ENCODE peak calls at places on chromosomes 2 and 18, in ten cellular contexts. V is heart right ventricle, D is mucosa of descending colon, H is heart left ventricle, B is tibial artery, E is endothelial cell, A is GM12865, M is nephron progenitor cell, S is psoas muscle, G is prostate gland. F is an unnamed sample.

GRCh38 chr2:20884829-20885228 is 61.9 kb upstream of the LDAH start:
- DNase-seq in V (no peak), D (no peak), H (no peak), B (no peak), E (no peak), A (no peak), M (no peak), S (no peak), G (no peak), F (no peak)

GRCh38 chr2:216670266-216671080 is 24.9 kb downstream of the IGFBP5 start:
- DNase-seq in V (no peak), D (no peak), H (no peak), B (no peak), E (no peak), A (no peak), M (no peak), S (no peak), G (no peak), F (no peak)

GRCh38 chr2:187654535-187654934 is 100.3 kb upstream of the TFPI start:
- DNase-seq in V (peak), D (no peak), H (no peak), B (no peak), E (no peak), A (peak), M (no peak), S (no peak), G (no peak), F (no peak)

GRCh38 chr18:34933880-34934689 is 107.1 kb upstream of the MAPRE2 start:
- DNase-seq in V (no peak), D (no peak), H (no peak), B (no peak), E (no peak), A (no peak), M (no peak), S (no peak), G (no peak), F (no peak)

GRCh38 chr2:189698020-189698887 is 23.8 kb downstream of the ANKAR start:
- DNase-seq in V (no peak), D (no peak), H (no peak), B (peak), E (no peak), A (peak), M (no peak), S (no peak), G (peak), F (no peak)

GRCh38 chr2:194566907-194567660 is 1089.9 kb upstream of the SLC39A10 start:
- DNase-seq in V (no peak), D (no peak), H (no peak), B (no peak), E (no peak), A (no peak), M (no peak), S (no peak), G (no peak), F (no peak)

GRCh38 chr2:72129676-72130340 is 17.9 kb downstream of the CYP26B1 start:
- DNase-seq in V (no peak), D (no peak), H (no peak), B (no peak), E (peak), A (no peak), M (no peak), S (no peak), G (no peak), F (peak)

GRCh38 chr2:18598848-18599484 is 9.6 kb upstream of the NT5C1B start:
- DNase-seq in V (no peak), D (no peak), H (no peak), B (no peak), E (no peak), A (no peak), M (no peak), S (no peak), G (no peak), F (no peak)

GRCh38 chr18:48942554-48943261 is 8.1 kb downstream of the SMAD7 start:
- DNase-seq in V (no peak), D (peak), H (no peak), B (no peak), E (no peak), A (no peak), M (peak), S (peak), G (no peak), F (no peak)

GRCh38 chr2:98479959-98480524 is 35.4 kb downstream of the INPP4A start:
- DNase-seq in V (peak), D (peak), H (peak), B (no peak), E (peak), A (peak), M (no peak), S (peak), G (peak), F (no peak)

GRCh38 chr18:58943896-58944295 is 79.2 kb downstream of the ZNF532 start:
- DNase-seq in V (no peak), D (no peak), H (no peak), B (no peak), E (no peak), A (no peak), M (no peak), S (no peak), G (no peak), F (no peak)

GRCh38 chr2:237400199-237400598 is 13.8 kb downstream of the COL6A3 start:
- DNase-seq in V (no peak), D (no peak), H (no peak), B (no peak), E (no peak), A (no peak), M (no peak), S (no peak), G (no peak), F (no peak)

GRCh38 chr18:36187138-36187825 is at the start of gene MOCOS:
- DNase-seq in V (peak), D (peak), H (peak), B (peak), E (peak), A (peak), M (peak), S (peak), G (peak), F (peak)

GRCh38 chr2:224982910-224983688 is 59.2 kb downstream of the DOCK10 start:
- DNase-seq in V (no peak), D (peak), H (no peak), B (no peak), E (no peak), A (peak), M (no peak), S (no peak), G (no peak), F (peak)

GRCh38 chr2:85748948-85749875 is 4.6 kb upstream of the ATOH8 start:
- DNase-seq in V (no peak), D (no peak), H (no peak), B (peak), E (no peak), A (no peak), M (no peak), S (peak), G (no peak), F (no peak)

GRCh38 chr2:82507657-82508056 is 1951.4 kb downstream of the SUCLG1 start:
- DNase-seq in V (no peak), D (no peak), H (no peak), B (no peak), E (no peak), A (no peak), M (no peak), S (no peak), G (no peak), F (no peak)

GRCh38 chr2:206627632-206628031 is 14.7 kb upstream of the FAM237A start:
- DNase-seq in V (no peak), D (no peak), H (no peak), B (no peak), E (no peak), A (no peak), M (no peak), S (no peak), G (no peak), F (no peak)

GRCh38 chr18:23053756-23054457 is 81.4 kb upstream of the CABLES1 start:
- DNase-seq in V (no peak), D (no peak), H (no peak), B (no peak), E (peak), A (no peak), M (peak), S (no peak), G (no peak), F (no peak)

GRCh38 chr2:173770936-173771678 is 194.1 kb downstream of the SP3 start:
- DNase-seq in V (no peak), D (no peak), H (no peak), B (no peak), E (no peak), A (no peak), M (no peak), S (no peak), G (no peak), F (no peak)
- TF ChIP-seq CTCF in V (no peak), D (no peak), H (no peak), B (no peak), E (no peak), A (no peak), M (no peak), S (no peak), G (no peak), F (no peak)

DNA sequence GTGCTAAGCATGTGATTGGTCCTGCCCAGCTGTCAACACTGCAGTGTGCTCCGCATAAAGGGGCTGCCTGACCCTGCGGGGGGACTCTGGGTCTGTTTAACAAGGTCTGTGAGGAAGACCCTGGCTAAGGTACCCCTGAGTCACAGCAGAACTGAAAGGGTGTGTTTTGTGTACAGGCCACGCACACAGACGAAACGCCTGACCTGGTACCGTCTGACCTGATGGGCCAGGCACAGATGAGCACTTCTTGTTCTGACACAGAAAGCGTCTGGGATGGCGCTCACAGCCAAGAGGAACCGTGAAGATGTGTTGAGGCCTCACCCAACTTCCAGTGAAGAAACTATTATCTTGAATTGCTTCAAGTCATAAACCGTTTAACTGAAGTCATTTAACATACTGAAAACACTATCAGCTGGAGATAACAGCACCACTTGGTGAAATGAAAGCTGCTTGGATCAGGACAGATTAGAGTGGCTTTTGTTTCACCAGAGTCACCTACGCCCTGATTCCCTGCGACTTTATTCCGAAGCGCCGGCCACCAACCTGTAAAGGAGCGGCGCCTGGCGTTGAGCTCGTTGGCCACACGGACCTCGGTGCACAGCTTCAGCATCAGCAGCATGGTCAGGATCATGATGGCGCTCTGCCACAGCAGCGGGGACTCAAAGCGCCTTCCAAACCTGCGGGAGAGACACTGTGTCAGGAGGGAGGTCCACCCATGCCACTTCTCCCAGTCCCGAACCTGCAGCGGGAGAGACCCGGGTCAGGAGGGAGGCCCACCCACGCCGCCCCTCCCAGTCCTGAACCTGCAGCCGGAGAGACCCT is 8.5 kb downstream of the SLC66A2 start:
- DNase-seq in V (no peak), D (peak), H (no peak), B (no peak), E (no peak), A (no peak), M (no peak), S (no peak), G (no peak), F (peak)
- TF ChIP-seq CTCF in V (no peak), D (no peak), H (no peak), B (no peak), E (no peak), A (no peak), M (no peak), S (no peak), G (no peak), F (no peak)

DNA sequence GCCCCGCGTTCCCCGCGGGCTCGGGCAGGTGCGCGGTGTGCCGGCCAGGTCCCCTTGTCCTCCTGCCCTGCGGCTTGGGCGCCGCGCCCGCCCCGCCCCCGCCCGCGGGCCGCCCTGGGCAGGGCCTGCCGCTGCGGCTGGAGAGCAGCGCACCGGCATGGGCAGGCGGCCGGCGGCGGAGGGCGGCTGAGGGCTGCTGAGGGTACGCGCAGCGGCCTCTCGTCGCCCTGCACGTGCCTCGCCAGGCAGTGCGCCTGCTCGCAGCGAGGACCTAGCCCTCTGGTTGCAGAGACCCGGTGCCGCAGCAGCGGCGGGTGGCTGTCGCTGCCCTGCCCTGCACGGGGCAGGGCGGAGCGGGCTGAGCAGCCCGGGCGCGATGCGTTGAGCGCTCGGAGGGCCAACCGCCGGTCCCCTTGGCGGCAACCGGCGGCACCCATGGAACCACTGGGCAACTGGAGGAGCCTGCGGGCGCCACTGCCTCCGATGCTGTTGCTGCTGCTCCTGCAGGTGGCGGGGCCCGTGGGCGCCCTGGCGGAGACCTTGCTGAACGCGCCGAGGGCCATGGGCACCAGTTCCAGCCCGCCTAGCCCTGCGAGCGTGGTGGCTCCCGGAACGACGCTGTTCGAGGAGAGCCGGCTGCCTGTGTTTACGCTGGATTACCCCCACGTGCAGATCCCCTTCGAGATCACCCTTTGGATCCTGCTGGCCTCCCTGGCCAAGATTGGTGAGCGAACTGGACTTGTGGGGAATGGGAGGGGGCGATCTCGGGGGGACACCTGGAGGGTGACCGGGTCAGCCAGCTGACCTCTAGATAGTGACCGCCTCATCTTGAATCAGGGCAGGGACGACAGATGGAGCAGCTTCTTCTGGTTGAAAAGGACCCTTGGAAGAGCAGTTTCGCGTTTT is at the start of gene SLC9A2:
- DNase-seq in V (peak), D (peak), H (no peak), B (no peak), E (peak), A (peak), M (peak), S (peak), G (peak), F (no peak)
- TF ChIP-seq CTCF in V (no peak), D (no peak), H (no peak), B (no peak), E (no peak), A (no peak), M (no peak), S (no peak), G (no peak), F (no peak)

GRCh38 chr18:9721893-9722515 is 13.9 kb downstream of the RAB31 start:
- DNase-seq in V (no peak), D (no peak), H (no peak), B (no peak), E (no peak), A (no peak), M (no peak), S (no peak), G (no peak), F (no peak)

GRCh38 chr18:9720327-9720726 is 12.2 kb downstream of the RAB31 start:
- DNase-seq in V (no peak), D (no peak), H (no peak), B (no peak), E (no peak), A (no peak), M (no peak), S (no peak), G (no peak), F (no peak)

GRCh38 chr18:9719421-9719981 is 11.4 kb downstream of the RAB31 start:
- DNase-seq in V (no peak), D (no peak), H (no peak), B (no peak), E (no peak), A (no peak), M (no peak), S (no peak), G (peak), F (peak)

GRCh38 chr18:9724797-9725196 is 16.7 kb downstream of the RAB31 start:
- DNase-seq in V (no peak), D (no peak), H (no peak), B (no peak), E (no peak), A (no peak), M (no peak), S (no peak), G (no peak), F (no peak)

GRCh38 chr18:9722691-9723090 is 14.6 kb downstream of the RAB31 start:
- DNase-seq in V (no peak), D (peak), H (no peak), B (no peak), E (no peak), A (peak), M (no peak), S (no peak), G (peak), F (no peak)
- TF ChIP-seq CTCF in V (no peak), D (no peak), H (no peak), B (no peak), E (no peak), A (peak), M (no peak), S (no peak), G (peak), F (peak)

DNA sequence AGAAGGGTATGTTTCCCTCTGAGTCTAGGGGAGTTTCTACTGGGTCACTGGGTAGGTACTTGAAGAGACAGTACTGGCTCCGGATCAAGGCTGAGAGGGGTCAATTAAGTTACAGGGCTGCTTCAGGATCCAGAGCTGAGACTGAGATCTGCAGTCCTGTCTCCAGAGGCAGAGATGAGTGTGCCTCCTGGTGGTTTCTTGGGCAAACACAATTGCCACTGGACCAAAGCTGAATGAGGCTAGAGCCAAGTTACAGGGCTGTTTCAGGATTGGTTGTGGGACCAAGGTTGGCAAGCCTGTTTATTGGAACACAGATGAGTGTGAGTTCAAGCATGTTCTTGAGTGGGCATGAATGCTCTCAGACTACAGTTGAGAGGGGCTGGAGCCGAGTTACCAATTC is 157.9 kb downstream of the ADCYAP1 start:
- DNase-seq in V (no peak), D (no peak), H (no peak), B (no peak), E (peak), A (peak), M (no peak), S (no peak), G (no peak), F (no peak)
- TF ChIP-seq CTCF in V (no peak), D (no peak), H (no peak), B (no peak), E (no peak), A (no peak), M (no peak), S (no peak), G (no peak), F (no peak)

DNA sequence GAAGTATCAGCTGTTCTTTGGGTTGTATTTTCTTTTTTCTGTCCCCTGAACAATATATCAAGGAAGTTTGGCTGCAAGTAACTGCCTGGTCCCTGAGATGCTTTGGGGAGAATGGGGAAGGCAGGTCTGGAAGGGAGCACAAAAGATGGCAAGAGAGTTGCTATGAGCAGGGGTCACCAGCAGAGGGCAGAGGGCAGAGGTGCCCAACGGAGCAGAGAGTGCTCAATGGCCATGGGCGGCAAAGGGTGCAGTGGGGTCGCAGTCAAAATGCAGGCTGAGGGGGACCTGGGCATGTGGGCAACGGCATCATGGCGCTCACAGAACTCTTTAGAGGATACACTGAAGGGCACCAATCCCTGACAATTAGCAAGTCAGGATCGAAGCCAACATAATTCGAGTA is 107.7 kb upstream of the ATP8B1 start:
- DNase-seq in V (no peak), D (no peak), H (no peak), B (no peak), E (peak), A (peak), M (peak), S (no peak), G (no peak), F (no peak)
- TF ChIP-seq CTCF in V (peak), D (no peak), H (no peak), B (no peak), E (peak), A (peak), M (no peak), S (no peak), G (no peak), F (peak)

GRCh38 chr2:148455791-148456190 is 188.8 kb upstream of the EPC2 start:
- DNase-seq in V (no peak), D (no peak), H (no peak), B (no peak), E (no peak), A (no peak), M (no peak), S (no peak), G (no peak), F (no peak)
- TF ChIP-seq CTCF in V (no peak), D (no peak), H (no peak), B (no peak), E (no peak), A (no peak), M (no peak), S (no peak), G (no peak), F (no peak)

GRCh38 chr2:15884790-15885189 is 55.6 kb upstream of the MYCN start:
- DNase-seq in V (no peak), D (no peak), H (no peak), B (no peak), E (no peak), A (no peak), M (no peak), S (no peak), G (no peak), F (no peak)

GRCh38 chr2:15882761-15883497 is 57.4 kb upstream of the MYCN start:
- DNase-seq in V (no peak), D (no peak), H (no peak), B (no peak), E (no peak), A (no peak), M (no peak), S (no peak), G (no peak), F (no peak)

GRCh38 chr2:15881120-15881433 is 59.3 kb upstream of the MYCN start:
- DNase-seq in V (no peak), D (no peak), H (no peak), B (no peak), E (no peak), A (no peak), M (no peak), S (no peak), G (no peak), F (no peak)

GRCh38 chr2:15880226-15881119 is 59.9 kb upstream of the MYCN start:
- DNase-seq in V (no peak), D (no peak), H (no peak), B (no peak), E (no peak), A (no peak), M (no peak), S (no peak), G (no peak), F (no peak)

DNA sequence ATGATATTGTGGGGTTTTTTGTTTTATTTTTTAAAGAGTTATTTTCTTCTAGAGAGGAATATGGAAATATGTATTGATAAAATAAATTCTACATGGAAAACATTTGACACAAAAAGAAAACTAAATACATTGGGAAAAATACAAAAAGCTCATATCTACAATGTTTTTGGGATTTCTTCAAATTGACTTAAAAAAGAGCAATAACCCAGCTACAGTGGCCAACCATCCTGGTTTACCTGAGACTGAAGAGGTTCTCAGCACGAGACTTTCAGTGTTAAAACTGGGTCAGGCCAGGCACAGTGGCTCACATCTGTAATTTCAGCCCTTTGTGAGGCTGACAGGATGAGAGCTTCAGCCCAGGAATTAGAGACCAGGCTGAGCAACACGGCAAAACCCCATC is 56.7 kb upstream of the MYCN start:
- DNase-seq in V (no peak), D (no peak), H (no peak), B (no peak), E (no peak), A (no peak), M (no peak), S (no peak), G (no peak), F (no peak)
- TF ChIP-seq CTCF in V (no peak), D (no peak), H (no peak), B (no peak), E (no peak), A (no peak), M (no peak), S (no peak), G (no peak), F (no peak)

F was measured in left lung.